ENCODE peak calls at places on chromosomes 16 and 17, in eight cellular contexts. F is body of pancreas, X is IMR-90, J is prostate gland, R is uterus, O is heart left ventricle, B is Peyer's patch, Z is A549. C is an unnamed sample.

GRCh38 chr17:67469208-67469980 is 92.3 kb downstream of the PITPNC1 start:
- DNase-seq in F (no peak), X (peak), J (peak), R (no peak), O (no peak), B (peak), Z (no peak), C (peak)

GRCh38 chr16:57741660-57742191 is 6.2 kb downstream of the KATNB1 start:
- DNase-seq in F (no peak), X (no peak), J (no peak), R (no peak), O (peak), B (no peak), Z (no peak), C (no peak)

GRCh38 chr17:34171245-34171818 is 83.8 kb upstream of the CCL2 start:
- DNase-seq in F (peak), X (peak), J (peak), R (peak), O (peak), B (peak), Z (peak), C (peak)

GRCh38 chr16:27314986-27315332 is 1.2 kb downstream of the IL4R start:
- DNase-seq in F (no peak), X (no peak), J (no peak), R (no peak), O (no peak), B (no peak), Z (no peak), C (no peak)

GRCh38 chr17:16450028-16450427 is 34.7 kb downstream of the TRPV2 start:
- DNase-seq in F (no peak), X (no peak), J (no peak), R (no peak), O (no peak), B (no peak), Z (no peak), C (no peak)

GRCh38 chr16:11359370-11359769 is 14.1 kb downstream of the RMI2 start:
- DNase-seq in F (peak), X (peak), J (peak), R (no peak), O (no peak), B (no peak), Z (no peak), C (no peak)

GRCh38 chr17:73300392-73300791 is 11.4 kb downstream of the CDC42EP4 start:
- DNase-seq in F (no peak), X (no peak), J (no peak), R (no peak), O (no peak), B (no peak), Z (no peak), C (no peak)

GRCh38 chr16:87202346-87202745 is 114.8 kb downstream of the C16orf95 start:
- DNase-seq in F (no peak), X (peak), J (no peak), R (no peak), O (no peak), B (no peak), Z (no peak), C (no peak)

GRCh38 chr17:44049294-44050080 is 17.0 kb downstream of the LSM12 start:
- DNase-seq in F (no peak), X (no peak), J (no peak), R (no peak), O (no peak), B (no peak), Z (no peak), C (no peak)

GRCh38 chr17:3732171-3732570 is 8.5 kb downstream of the HASPIN start:
- DNase-seq in F (no peak), X (peak), J (no peak), R (no peak), O (peak), B (peak), Z (no peak), C (no peak)

GRCh38 chr17:31907342-31907975 is 6.0 kb upstream of the UTP6 start:
- DNase-seq in F (peak), X (peak), J (peak), R (peak), O (peak), B (no peak), Z (no peak), C (no peak)

GRCh38 chr17:76710863-76711611 is at the start of gene MXRA7:
- DNase-seq in F (peak), X (peak), J (peak), R (peak), O (peak), B (peak), Z (peak), C (peak)

GRCh38 chr17:56629450-56630187 is 36.1 kb downstream of the NOG start:
- DNase-seq in F (peak), X (peak), J (no peak), R (no peak), O (no peak), B (no peak), Z (peak), C (peak)

GRCh38 chr16:84268661-84269060 is 26.0 kb upstream of the WFDC1 start:
- DNase-seq in F (no peak), X (no peak), J (no peak), R (no peak), O (no peak), B (no peak), Z (no peak), C (no peak)

GRCh38 chr17:4032738-4033137 is 68.5 kb upstream of the ATP2A3 start:
- DNase-seq in F (no peak), X (no peak), J (no peak), R (no peak), O (no peak), B (no peak), Z (no peak), C (peak)

GRCh38 chr17:33531311-33531710 is 238.2 kb upstream of the ASIC2 start:
- DNase-seq in F (no peak), X (no peak), J (no peak), R (no peak), O (no peak), B (no peak), Z (no peak), C (no peak)

GRCh38 chr17:3946711-3947235 is 17.5 kb downstream of the ATP2A3 start:
- DNase-seq in F (no peak), X (no peak), J (no peak), R (no peak), O (no peak), B (no peak), Z (no peak), C (no peak)

GRCh38 chr17:44536090-44536960 is 21.0 kb upstream of the FZD2 start:
- DNase-seq in F (peak), X (no peak), J (no peak), R (no peak), O (peak), B (no peak), Z (no peak), C (peak)

GRCh38 chr17:67636312-67636711 is 81.4 kb upstream of the NOL11 start:
- DNase-seq in F (no peak), X (no peak), J (no peak), R (no peak), O (no peak), B (no peak), Z (no peak), C (no peak)

GRCh38 chr16:51243836-51244483 is 92.9 kb upstream of the SALL1 start:
- DNase-seq in F (peak), X (peak), J (no peak), R (peak), O (no peak), B (no peak), Z (peak), C (no peak)

DNA sequence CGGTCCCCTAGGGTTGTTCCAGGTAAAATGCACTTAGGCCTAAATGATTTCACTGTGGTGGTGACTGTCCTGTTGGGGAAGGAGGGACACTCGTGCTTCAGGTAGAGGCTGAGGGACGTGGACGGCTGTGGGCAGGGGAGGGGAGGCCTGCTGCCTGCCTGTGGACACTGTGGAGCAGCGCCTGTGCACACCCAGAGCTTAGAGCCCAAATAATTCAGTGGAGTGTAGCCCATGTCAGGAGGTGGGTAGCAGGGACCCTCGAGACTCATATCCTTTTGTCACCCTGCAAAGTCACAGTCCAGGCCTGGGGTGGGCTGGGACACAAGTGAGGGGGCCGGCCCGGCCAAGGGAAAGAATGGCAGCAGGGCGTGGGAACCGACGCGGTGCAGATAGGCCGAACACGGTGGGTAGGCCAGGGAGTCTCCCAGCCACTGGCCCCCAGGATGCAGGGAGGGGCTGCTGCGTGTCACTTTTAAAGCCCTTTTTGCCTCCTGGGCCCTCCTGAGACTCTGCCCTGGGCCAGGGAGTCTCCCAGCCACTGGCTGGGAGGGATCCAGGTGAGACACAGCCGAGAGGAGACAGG is 733 bp upstream of the NHERF2 start:
- DNase-seq in F (no peak), X (no peak), J (no peak), R (no peak), O (peak), B (no peak), Z (no peak), C (no peak)
- H3K4me3 ChIP-seq in F (no peak), X (no peak), J (peak), R (peak), O (no peak), B (peak), Z (peak), C (no peak)

DNA sequence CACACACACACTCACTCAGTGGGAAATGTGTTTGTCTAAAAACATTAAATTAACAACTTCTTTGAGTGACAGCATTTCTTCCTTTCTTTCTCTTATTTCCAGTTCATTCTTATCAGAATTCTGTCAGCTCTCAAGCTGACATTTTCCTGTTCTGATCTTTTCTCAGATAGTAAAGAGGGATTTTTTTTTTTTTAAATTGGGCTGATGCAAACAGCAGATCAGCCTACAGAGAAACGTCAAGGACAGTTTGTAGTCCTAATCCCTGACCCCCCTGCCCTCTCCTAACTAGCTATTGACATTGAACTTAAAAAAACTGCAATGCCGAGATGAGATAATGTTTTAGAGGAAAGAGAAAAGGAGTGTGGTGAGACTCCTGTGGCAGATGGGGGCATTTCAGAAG is 139.2 kb upstream of the ZFHX3 start:
- DNase-seq in F (no peak), X (no peak), J (no peak), R (no peak), O (no peak), B (no peak), Z (no peak), C (no peak)
- TF ChIP-seq CTCF in F (no peak), X (no peak), J (no peak), R (no peak), O (no peak), B (no peak), Z (no peak), C (no peak)

GRCh38 chr16:81650281-81650680 is 128.8 kb upstream of the PLCG2 start:
- DNase-seq in F (no peak), X (no peak), J (no peak), R (no peak), O (no peak), B (no peak), Z (no peak), C (no peak)
- TF ChIP-seq POLR2A in F (no peak), X (no peak), J (no peak), R (no peak), O (no peak), B (no peak), Z (no peak), C (no peak)

DNA sequence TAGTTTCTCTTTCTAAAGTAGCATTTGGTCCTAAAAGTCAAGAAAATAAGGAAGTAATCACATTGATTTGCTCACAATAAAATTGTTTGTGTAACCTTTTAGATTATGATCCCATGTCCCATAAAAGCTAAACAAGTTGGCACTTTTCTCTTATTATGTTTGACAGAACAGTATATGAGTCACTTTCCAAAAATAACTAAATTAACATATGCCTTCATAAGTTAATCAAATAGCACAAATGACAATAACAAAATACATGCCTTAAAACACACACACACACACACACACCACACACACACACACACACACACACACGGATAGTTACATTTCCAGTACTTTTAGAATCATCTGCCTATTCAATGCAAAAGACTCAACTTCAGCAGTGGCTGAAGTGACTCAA is 2.8 kb downstream of the MED13 start:
- DNase-seq in F (no peak), X (peak), J (no peak), R (no peak), O (no peak), B (no peak), Z (no peak), C (no peak)
- H3K4me3 ChIP-seq in F (no peak), X (peak), J (peak), R (peak), O (no peak), B (peak), Z (peak), C (peak)

GRCh38 chr17:65561394-65562205 is at the start of gene AXIN2:
- DNase-seq in F (peak), X (peak), J (peak), R (peak), O (peak), B (peak), Z (peak), C (peak)
- TF ChIP-seq CTCF in F (no peak), X (no peak), J (peak), R (peak), O (no peak), B (peak), Z (no peak), C (no peak)

GRCh38 chr17:64378890-64379354 is 11.7 kb downstream of the PECAM1 start:
- DNase-seq in F (no peak), X (no peak), J (no peak), R (no peak), O (no peak), B (no peak), Z (no peak), C (no peak)
- TF ChIP-seq POLR2A in F (no peak), X (no peak), J (no peak), R (no peak), O (no peak), B (no peak), Z (no peak), C (no peak)

GRCh38 chr17:50536683-50537646 is 4.4 kb downstream of the EPN3 start:
- DNase-seq in F (no peak), X (no peak), J (no peak), R (no peak), O (no peak), B (no peak), Z (no peak), C (no peak)

GRCh38 chr17:50534222-50534978 is 1.9 kb downstream of the EPN3 start:
- DNase-seq in F (peak), X (no peak), J (peak), R (no peak), O (no peak), B (no peak), Z (peak), C (no peak)

GRCh38 chr17:50534979-50535326 is 2.4 kb downstream of the EPN3 start:
- DNase-seq in F (no peak), X (no peak), J (no peak), R (no peak), O (no peak), B (no peak), Z (no peak), C (no peak)

GRCh38 chr17:50533720-50534148 is 1.2 kb downstream of the EPN3 start:
- DNase-seq in F (peak), X (peak), J (peak), R (peak), O (peak), B (no peak), Z (no peak), C (no peak)

DNA sequence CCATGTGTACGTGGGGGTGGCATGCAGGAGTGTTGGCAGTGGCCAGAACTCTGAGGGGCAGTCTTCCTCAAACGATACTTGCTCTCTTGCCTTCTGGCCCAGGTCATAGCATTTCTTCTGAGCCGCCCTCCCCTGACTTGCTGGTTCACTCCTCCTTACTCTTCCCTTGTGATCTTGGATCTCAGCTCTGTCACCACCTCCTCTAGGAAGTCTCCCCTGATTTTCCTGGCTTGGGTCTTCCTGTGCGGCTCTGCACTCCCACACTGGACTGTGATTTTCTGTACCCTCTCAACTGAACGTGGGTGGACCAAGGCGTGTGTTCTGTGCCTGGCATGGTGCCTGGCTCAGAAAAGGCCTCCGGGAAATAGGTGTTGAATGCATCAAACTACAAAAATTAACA is 2.9 kb downstream of the EPN3 start:
- DNase-seq in F (no peak), X (no peak), J (no peak), R (no peak), O (no peak), B (no peak), Z (no peak), C (no peak)
- H3K4me3 ChIP-seq in F (no peak), X (no peak), J (peak), R (no peak), O (no peak), B (no peak), Z (no peak), C (no peak)

DNA sequence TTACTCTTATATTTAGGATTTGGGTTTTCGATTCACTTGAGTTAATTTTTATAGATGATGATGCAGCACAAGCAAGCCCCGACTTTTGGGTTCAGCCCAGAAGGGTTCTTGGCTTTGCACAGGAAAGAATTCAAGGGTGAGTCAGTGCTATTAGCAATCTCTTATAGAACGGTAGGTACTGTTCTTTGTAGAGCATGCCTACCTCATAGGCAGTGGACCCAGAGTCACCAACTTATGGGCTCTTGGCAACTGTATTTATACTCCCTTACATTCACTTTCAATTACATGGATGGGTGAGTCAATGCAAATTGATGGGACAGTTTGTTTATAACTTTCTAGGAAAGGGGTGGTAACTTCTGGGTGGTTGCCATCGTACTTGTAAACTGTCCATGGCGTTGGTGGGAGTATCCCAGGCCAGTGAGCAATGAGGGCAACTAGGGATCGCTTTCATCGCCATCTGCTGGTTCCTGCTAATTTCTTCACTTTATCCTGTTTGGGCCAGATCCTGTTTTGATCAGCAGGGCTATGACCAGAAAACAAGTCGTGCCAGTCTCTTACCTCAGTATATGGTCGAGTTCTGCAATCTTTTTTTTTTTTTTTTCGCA is 362.6 kb downstream of the CNTNAP4 start:
- DNase-seq in F (peak), X (peak), J (no peak), R (no peak), O (no peak), B (no peak), Z (peak), C (peak)
- TF ChIP-seq CTCF in F (peak), X (no peak), J (no peak), R (no peak), O (no peak), B (no peak), Z (peak), C (peak)

DNA sequence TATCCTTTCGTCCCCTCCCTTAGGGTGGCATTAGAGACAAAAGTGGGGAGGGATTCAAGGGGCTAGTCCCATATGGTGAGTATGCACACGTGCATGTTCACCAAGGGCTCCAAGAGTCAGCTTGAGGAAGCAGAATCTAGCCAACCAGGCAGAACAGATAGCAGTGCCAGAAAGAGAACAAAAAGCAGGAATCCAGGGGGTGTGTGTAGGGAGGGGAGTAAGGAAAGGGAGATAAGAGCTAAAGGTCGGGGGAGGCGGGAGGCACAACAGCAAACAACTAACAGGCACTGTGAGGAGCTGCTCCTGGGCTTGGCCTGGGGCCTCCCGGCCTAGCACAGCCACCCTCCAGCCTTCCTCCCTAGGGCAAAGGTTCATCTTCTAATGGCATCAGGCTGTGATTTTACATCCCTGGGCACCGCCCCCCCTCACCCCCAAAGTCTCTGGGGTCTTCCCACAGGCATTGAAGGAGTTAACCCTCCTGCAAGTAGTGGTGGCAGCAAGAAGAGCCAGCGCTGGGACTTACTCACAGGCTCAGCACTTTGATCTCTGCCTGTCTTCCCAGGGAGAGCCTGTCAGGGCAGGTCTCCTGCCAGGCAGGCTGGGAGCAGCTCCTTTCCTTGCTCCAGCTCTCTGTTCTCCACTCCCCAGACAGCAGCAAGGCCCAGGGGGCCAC is 12.4 kb upstream of the SUPT4H1 start:
- DNase-seq in F (no peak), X (no peak), J (peak), R (no peak), O (no peak), B (no peak), Z (no peak), C (no peak)
- TF ChIP-seq POLR2A in F (no peak), X (no peak), J (no peak), R (no peak), O (no peak), B (peak), Z (no peak), C (no peak)

GRCh38 chr16:79363484-79363883 is 237.1 kb downstream of the MAF start:
- DNase-seq in F (no peak), X (no peak), J (no peak), R (no peak), O (no peak), B (no peak), Z (no peak), C (no peak)

GRCh38 chr16:79361132-79361751 is 239.3 kb downstream of the MAF start:
- DNase-seq in F (no peak), X (no peak), J (no peak), R (no peak), O (no peak), B (no peak), Z (no peak), C (no peak)

GRCh38 chr16:79360267-79360666 is 240.3 kb downstream of the MAF start:
- DNase-seq in F (no peak), X (no peak), J (no peak), R (no peak), O (no peak), B (no peak), Z (no peak), C (no peak)

GRCh38 chr16:79363035-79363434 is 237.5 kb downstream of the MAF start:
- DNase-seq in F (no peak), X (no peak), J (no peak), R (no peak), O (no peak), B (no peak), Z (no peak), C (no peak)

GRCh38 chr16:79362312-79362970 is 238.1 kb downstream of the MAF start:
- DNase-seq in F (no peak), X (no peak), J (no peak), R (no peak), O (no peak), B (no peak), Z (no peak), C (no peak)
- H3K4me3 ChIP-seq in F (no peak), X (no peak), J (no peak), R (no peak), O (no peak), B (no peak), Z (no peak), C (no peak)